ENCODE peak calls at places on chromosomes 5 and 9, in five cellular contexts. One of them, this sample, is unnamed.

GRCh38 chr9:125794708-125795107 is 47.5 kb downstream of the PBX3 start:
- DNase-seq in activated gamma-delta T cell: no peak
- DNase-seq in choroid plexus epithelial cell: no peak
- DNase-seq in nucleus accumbens: no peak
- DNase-seq in activated T-cell treated with anti-CD3 and anti-CD28 coated beads, Interleukin-2, amount 50 U/mL, for 24 hours: no peak
- DNase-seq in this sample: no peak

GRCh38 chr9:2676466-2676865 is 40.8 kb upstream of the KCNV2 start:
- DNase-seq in choroid plexus epithelial cell: no peak
- DNase-seq in activated T-cell treated with anti-CD3 and anti-CD28 coated beads, Interleukin-2, amount 50 U/mL, for 24 hours: no peak
- DNase-seq in activated gamma-delta T cell: no peak
- DNase-seq in nucleus accumbens: no peak
- DNase-seq in this sample: no peak

GRCh38 chr5:10513501-10514442 is 50.1 kb upstream of the ANKRD33B start:
- DNase-seq in activated gamma-delta T cell: no peak
- DNase-seq in nucleus accumbens: no peak
- DNase-seq in choroid plexus epithelial cell: peak; percentile 92
- DNase-seq in activated T-cell treated with anti-CD3 and anti-CD28 coated beads, Interleukin-2, amount 50 U/mL, for 24 hours: no peak
- DNase-seq in this sample: peak; percentile 89

GRCh38 chr5:150448353-150448752 is 1.2 kb downstream of the RPS14 start:
- DNase-seq in activated T-cell treated with anti-CD3 and anti-CD28 coated beads, Interleukin-2, amount 50 U/mL, for 24 hours: no peak
- DNase-seq in choroid plexus epithelial cell: peak; percentile 22
- DNase-seq in activated gamma-delta T cell: no peak
- DNase-seq in nucleus accumbens: no peak
- DNase-seq in this sample: no peak

GRCh38 chr5:89213584-89213983 is 330.6 kb upstream of the MEF2C start:
- DNase-seq in activated gamma-delta T cell: no peak
- DNase-seq in nucleus accumbens: no peak
- DNase-seq in choroid plexus epithelial cell: peak; percentile 85
- DNase-seq in activated T-cell treated with anti-CD3 and anti-CD28 coated beads, Interleukin-2, amount 50 U/mL, for 24 hours: no peak
- DNase-seq in this sample: peak; percentile 90

GRCh38 chr5:163261647-163262269 is 175.6 kb upstream of the CCNG1 start:
- DNase-seq in nucleus accumbens: no peak
- DNase-seq in activated T-cell treated with anti-CD3 and anti-CD28 coated beads, Interleukin-2, amount 50 U/mL, for 24 hours: no peak
- DNase-seq in choroid plexus epithelial cell: no peak
- DNase-seq in activated gamma-delta T cell: no peak
- DNase-seq in this sample: no peak

GRCh38 chr9:110731437-110732028 is 62.9 kb downstream of the MUSK start:
- DNase-seq in choroid plexus epithelial cell: no peak
- DNase-seq in activated gamma-delta T cell: no peak
- DNase-seq in nucleus accumbens: no peak
- DNase-seq in activated T-cell treated with anti-CD3 and anti-CD28 coated beads, Interleukin-2, amount 50 U/mL, for 24 hours: no peak
- DNase-seq in this sample: no peak

GRCh38 chr5:134551891-134552290 is 26.4 kb downstream of the JADE2 start:
- DNase-seq in activated gamma-delta T cell: no peak
- DNase-seq in activated T-cell treated with anti-CD3 and anti-CD28 coated beads, Interleukin-2, amount 50 U/mL, for 24 hours: no peak
- DNase-seq in choroid plexus epithelial cell: no peak
- DNase-seq in nucleus accumbens: no peak
- DNase-seq in this sample: no peak

GRCh38 chr9:18881740-18882139 is 151.3 kb downstream of the SAXO1 start:
- DNase-seq in activated gamma-delta T cell: no peak
- DNase-seq in activated T-cell treated with anti-CD3 and anti-CD28 coated beads, Interleukin-2, amount 50 U/mL, for 24 hours: no peak
- DNase-seq in nucleus accumbens: no peak
- DNase-seq in choroid plexus epithelial cell: no peak
- DNase-seq in this sample: no peak

GRCh38 chr9:89422151-89422918 is 75.6 kb downstream of the SEMA4D start:
- DNase-seq in choroid plexus epithelial cell: peak; percentile 74
- DNase-seq in nucleus accumbens: no peak
- DNase-seq in activated gamma-delta T cell: peak; percentile 69
- DNase-seq in activated T-cell treated with anti-CD3 and anti-CD28 coated beads, Interleukin-2, amount 50 U/mL, for 24 hours: peak; percentile 83
- DNase-seq in this sample: no peak

GRCh38 chr5:114206640-114207039 is 155.2 kb upstream of the KCNN2 start:
- DNase-seq in nucleus accumbens: no peak
- DNase-seq in activated T-cell treated with anti-CD3 and anti-CD28 coated beads, Interleukin-2, amount 50 U/mL, for 24 hours: no peak
- DNase-seq in activated gamma-delta T cell: no peak
- DNase-seq in choroid plexus epithelial cell: no peak
- DNase-seq in this sample: no peak

GRCh38 chr5:54390015-54390414 is 65.5 kb upstream of the HSPB3 start:
- DNase-seq in nucleus accumbens: no peak
- DNase-seq in activated gamma-delta T cell: no peak
- DNase-seq in choroid plexus epithelial cell: peak; percentile 99
- DNase-seq in activated T-cell treated with anti-CD3 and anti-CD28 coated beads, Interleukin-2, amount 50 U/mL, for 24 hours: no peak
- DNase-seq in this sample: peak; percentile 76

GRCh38 chr9:133680250-133680975 is 44.2 kb downstream of the DBH start:
- DNase-seq in choroid plexus epithelial cell: no peak
- DNase-seq in nucleus accumbens: no peak
- DNase-seq in activated T-cell treated with anti-CD3 and anti-CD28 coated beads, Interleukin-2, amount 50 U/mL, for 24 hours: no peak
- DNase-seq in activated gamma-delta T cell: no peak
- DNase-seq in this sample: no peak

GRCh38 chr5:149913449-149914419 is 30.9 kb downstream of the PDE6A start:
- DNase-seq in activated T-cell treated with anti-CD3 and anti-CD28 coated beads, Interleukin-2, amount 50 U/mL, for 24 hours: no peak
- DNase-seq in activated gamma-delta T cell: no peak
- DNase-seq in choroid plexus epithelial cell: no peak
- DNase-seq in nucleus accumbens: no peak
- DNase-seq in this sample: no peak

GRCh38 chr5:17679597-17680187 is 45.4 kb downstream of the TAF11L14 start:
- DNase-seq in nucleus accumbens: no peak
- DNase-seq in activated T-cell treated with anti-CD3 and anti-CD28 coated beads, Interleukin-2, amount 50 U/mL, for 24 hours: no peak
- DNase-seq in choroid plexus epithelial cell: no peak
- DNase-seq in activated gamma-delta T cell: no peak
- DNase-seq in this sample: no peak

GRCh38 chr9:14406463-14406862 is 92.5 kb upstream of the NFIB start:
- DNase-seq in activated gamma-delta T cell: no peak
- DNase-seq in choroid plexus epithelial cell: no peak
- DNase-seq in nucleus accumbens: no peak
- DNase-seq in activated T-cell treated with anti-CD3 and anti-CD28 coated beads, Interleukin-2, amount 50 U/mL, for 24 hours: no peak
- DNase-seq in this sample: no peak

GRCh38 chr5:94968507-94969095 is 316.3 kb downstream of the MCTP1 start:
- DNase-seq in nucleus accumbens: no peak
- DNase-seq in choroid plexus epithelial cell: peak; percentile 88
- DNase-seq in activated gamma-delta T cell: no peak
- DNase-seq in activated T-cell treated with anti-CD3 and anti-CD28 coated beads, Interleukin-2, amount 50 U/mL, for 24 hours: no peak
- DNase-seq in this sample: peak; percentile 81

GRCh38 chr5:181127456-181127855 is 3.5 kb downstream of the OR2V1 start:
- DNase-seq in activated gamma-delta T cell: no peak
- DNase-seq in choroid plexus epithelial cell: no peak
- DNase-seq in nucleus accumbens: no peak
- DNase-seq in activated T-cell treated with anti-CD3 and anti-CD28 coated beads, Interleukin-2, amount 50 U/mL, for 24 hours: no peak
- DNase-seq in this sample: no peak

GRCh38 chr9:83425240-83425639 is 113.0 kb downstream of the FRMD3 start:
- DNase-seq in activated T-cell treated with anti-CD3 and anti-CD28 coated beads, Interleukin-2, amount 50 U/mL, for 24 hours: no peak
- DNase-seq in nucleus accumbens: no peak
- DNase-seq in activated gamma-delta T cell: no peak
- DNase-seq in choroid plexus epithelial cell: no peak
- DNase-seq in this sample: no peak

GRCh38 chr9:114504341-114505186 is 709 bp downstream of the WHRN start:
- DNase-seq in activated T-cell treated with anti-CD3 and anti-CD28 coated beads, Interleukin-2, amount 50 U/mL, for 24 hours: peak; percentile 70
- DNase-seq in nucleus accumbens: peak; percentile 41
- DNase-seq in choroid plexus epithelial cell: peak; percentile 40
- DNase-seq in activated gamma-delta T cell: peak; percentile 30
- DNase-seq in this sample: no peak

GRCh38 chr5:36573441-36573840 is 33.0 kb upstream of the SLC1A3 start:
- DNase-seq in nucleus accumbens: no peak
- DNase-seq in choroid plexus epithelial cell: peak; percentile 87
- DNase-seq in activated T-cell treated with anti-CD3 and anti-CD28 coated beads, Interleukin-2, amount 50 U/mL, for 24 hours: no peak
- DNase-seq in activated gamma-delta T cell: no peak
- DNase-seq in this sample: peak; percentile 57

GRCh38 chr9:122382901-122383850 is 12.4 kb downstream of the PTGS1 start:
- DNase-seq in activated gamma-delta T cell: no peak
- DNase-seq in choroid plexus epithelial cell: peak; percentile 65
- DNase-seq in nucleus accumbens: no peak
- DNase-seq in activated T-cell treated with anti-CD3 and anti-CD28 coated beads, Interleukin-2, amount 50 U/mL, for 24 hours: no peak
- DNase-seq in this sample: peak; percentile 95

GRCh38 chr9:79242489-79242888 is 329.3 kb upstream of the TLE4 start:
- DNase-seq in nucleus accumbens: no peak
- DNase-seq in activated T-cell treated with anti-CD3 and anti-CD28 coated beads, Interleukin-2, amount 50 U/mL, for 24 hours: no peak
- DNase-seq in choroid plexus epithelial cell: no peak
- DNase-seq in activated gamma-delta T cell: no peak
- DNase-seq in this sample: peak; percentile 13

GRCh38 chr9:137422668-137423000 is 328 bp downstream of the EXD3 start:
- DNase-seq in activated gamma-delta T cell: no peak
- DNase-seq in choroid plexus epithelial cell: no peak
- DNase-seq in activated T-cell treated with anti-CD3 and anti-CD28 coated beads, Interleukin-2, amount 50 U/mL, for 24 hours: no peak
- DNase-seq in nucleus accumbens: no peak
- DNase-seq in this sample: no peak

GRCh38 chr5:160165137-160166068 is 46.2 kb upstream of the PWWP2A start:
- DNase-seq in nucleus accumbens: peak; percentile 81
- DNase-seq in activated T-cell treated with anti-CD3 and anti-CD28 coated beads, Interleukin-2, amount 50 U/mL, for 24 hours: no peak
- DNase-seq in choroid plexus epithelial cell: peak; percentile 99
- DNase-seq in activated gamma-delta T cell: no peak
- DNase-seq in this sample: peak; percentile 98

GRCh38 chr9:79581794-79582193 is 10.0 kb downstream of the TLE4 start:
- DNase-seq in activated T-cell treated with anti-CD3 and anti-CD28 coated beads, Interleukin-2, amount 50 U/mL, for 24 hours: peak; percentile 37
- DNase-seq in choroid plexus epithelial cell: peak; percentile 93
- DNase-seq in nucleus accumbens: no peak
- DNase-seq in activated gamma-delta T cell: no peak
- DNase-seq in this sample: peak; percentile 60

GRCh38 chr9:95091574-95091970 is 225.9 kb downstream of the FANCC start:
- DNase-seq in activated gamma-delta T cell: no peak
- DNase-seq in nucleus accumbens: no peak
- DNase-seq in choroid plexus epithelial cell: peak; percentile 58
- DNase-seq in activated T-cell treated with anti-CD3 and anti-CD28 coated beads, Interleukin-2, amount 50 U/mL, for 24 hours: no peak
- DNase-seq in this sample: peak; percentile 40

GRCh38 chr9:136960938-136961275 is 8.8 kb downstream of the LCN12 start:
- DNase-seq in activated gamma-delta T cell: no peak
- DNase-seq in choroid plexus epithelial cell: no peak
- DNase-seq in activated T-cell treated with anti-CD3 and anti-CD28 coated beads, Interleukin-2, amount 50 U/mL, for 24 hours: no peak
- DNase-seq in nucleus accumbens: no peak
- DNase-seq in this sample: no peak

GRCh38 chr9:93698140-93698908 is 121.9 kb downstream of the PHF2 start:
- DNase-seq in choroid plexus epithelial cell: no peak
- DNase-seq in nucleus accumbens: no peak
- DNase-seq in activated T-cell treated with anti-CD3 and anti-CD28 coated beads, Interleukin-2, amount 50 U/mL, for 24 hours: no peak
- DNase-seq in activated gamma-delta T cell: no peak
- DNase-seq in this sample: no peak

GRCh38 chr5:142684508-142685031 is 1.3 kb downstream of the FGF1 start:
- DNase-seq in nucleus accumbens: peak; percentile 82
- DNase-seq in choroid plexus epithelial cell: peak; percentile 4
- DNase-seq in activated T-cell treated with anti-CD3 and anti-CD28 coated beads, Interleukin-2, amount 50 U/mL, for 24 hours: no peak
- DNase-seq in activated gamma-delta T cell: no peak
- DNase-seq in this sample: no peak

GRCh38 chr5:171288066-171288465 is 21.0 kb upstream of the TLX3 start:
- DNase-seq in nucleus accumbens: no peak
- DNase-seq in choroid plexus epithelial cell: no peak
- DNase-seq in activated gamma-delta T cell: no peak
- DNase-seq in activated T-cell treated with anti-CD3 and anti-CD28 coated beads, Interleukin-2, amount 50 U/mL, for 24 hours: no peak
- DNase-seq in this sample: no peak

GRCh38 chr5:32138839-32139493 is 35.2 kb downstream of the GOLPH3 start:
- DNase-seq in activated T-cell treated with anti-CD3 and anti-CD28 coated beads, Interleukin-2, amount 50 U/mL, for 24 hours: peak; percentile 71
- DNase-seq in activated gamma-delta T cell: no peak
- DNase-seq in choroid plexus epithelial cell: no peak
- DNase-seq in nucleus accumbens: no peak
- DNase-seq in this sample: no peak